ENCODE peak calls at places on chromosome 15, in six cellular contexts. A, E, C, N, O and H are unnamed samples.

GRCh38 chr15:35038655-35039534 is 46.2 kb downstream of the NANOGP8 start:
- DNase-seq in A (peak), E (no peak), C (no peak), N (no peak), O (no peak), H (no peak)

GRCh38 chr15:22780267-22780666 is 6.2 kb upstream of the NIPA1 start:
- DNase-seq in A (no peak), E (no peak), C (no peak), N (no peak), O (no peak), H (no peak)

GRCh38 chr15:66838202-66838601 is 136.2 kb downstream of the SMAD6 start:
- DNase-seq in A (no peak), E (no peak), C (no peak), N (no peak), O (no peak), H (no peak)

GRCh38 chr15:80418892-80419537 is 14.8 kb downstream of the ARNT2 start:
- DNase-seq in A (peak), E (no peak), C (no peak), N (no peak), O (peak), H (peak)

GRCh38 chr15:57462391-57462790 is 86.1 kb downstream of the CGNL1 start:
- DNase-seq in A (no peak), E (no peak), C (no peak), N (no peak), O (no peak), H (no peak)

GRCh38 chr15:75823860-75824613 is 19.2 kb upstream of the UBE2Q2 start:
- DNase-seq in A (no peak), E (no peak), C (no peak), N (peak), O (no peak), H (no peak)

GRCh38 chr15:58348095-58348812 is 83.5 kb upstream of the LIPC start:
- DNase-seq in A (no peak), E (no peak), C (no peak), N (no peak), O (peak), H (no peak)

GRCh38 chr15:60584355-60585023 is 105.5 kb upstream of the ICE2 start:
- DNase-seq in A (no peak), E (no peak), C (no peak), N (no peak), O (no peak), H (no peak)

GRCh38 chr15:35479423-35479822 is 66.5 kb downstream of the DPH6 start:
- DNase-seq in A (no peak), E (no peak), C (no peak), N (no peak), O (no peak), H (no peak)

GRCh38 chr15:90607361-90607760 is 77.6 kb downstream of the CRTC3 start:
- DNase-seq in A (no peak), E (no peak), C (no peak), N (no peak), O (no peak), H (no peak)

GRCh38 chr15:74275957-74276356 is 39.8 kb downstream of the CCDC33 start:
- DNase-seq in A (no peak), E (no peak), C (no peak), N (no peak), O (no peak), H (no peak)

GRCh38 chr15:44738340-44738984 is 2.1 kb downstream of the TRIM69 start:
- DNase-seq in A (no peak), E (no peak), C (no peak), N (no peak), O (peak), H (peak)

GRCh38 chr15:95887666-95888480 is 442.6 kb upstream of the NR2F2 start:
- DNase-seq in A (no peak), E (no peak), C (no peak), N (no peak), O (no peak), H (no peak)

GRCh38 chr15:75138016-75138999 is 63.4 kb upstream of the C15orf39 start:
- DNase-seq in A (peak), E (no peak), C (no peak), N (no peak), O (no peak), H (no peak)

GRCh38 chr15:76199106-76200082 is 111.9 kb downstream of the ETFA start:
- DNase-seq in A (peak), E (no peak), C (no peak), N (no peak), O (no peak), H (peak)

GRCh38 chr15:23074684-23075083 is 35.3 kb upstream of the TUBGCP5 start:
- DNase-seq in A (no peak), E (no peak), C (no peak), N (no peak), O (no peak), H (no peak)

GRCh38 chr15:58297639-58298038 is 134.2 kb upstream of the LIPC start:
- DNase-seq in A (no peak), E (no peak), C (no peak), N (no peak), O (no peak), H (no peak)

GRCh38 chr15:64991536-64992135 is 1.9 kb upstream of the SPG21 start:
- DNase-seq in A (no peak), E (no peak), C (no peak), N (no peak), O (no peak), H (peak)

GRCh38 chr15:23642413-23643044 is 5.1 kb downstream of the MAGEL2 start:
- DNase-seq in A (peak), E (no peak), C (no peak), N (peak), O (peak), H (peak)